ENCODE peak calls at places on chromosome 14, in eight cellular contexts. E is heart left ventricle, U is A673, F is MM.1S, I is neuronal stem cell, H is prostate gland, K is fibroblast of lung, T is transverse colon. V is an unnamed sample. For H3K4me1, the result is how much of the 10 kb centered on the place peaks cover.

GRCh38 chr14:36515896-36516718 is 3.9 kb downstream of the NKX2-1 start:
- DNase-seq in H (no peak), I (no peak), T (no peak), F (no peak), K (peak), E (no peak), U (no peak), V (no peak)

GRCh38 chr14:33307691-33308369 is 369.2 kb downstream of the NPAS3 start:
- DNase-seq in H (no peak), F (no peak), E (peak), T (no peak), K (peak), I (no peak), U (peak), V (peak)

GRCh38 chr14:101090976-101091375 is 187.5 kb upstream of the RTL1 start:
- DNase-seq in E (no peak), F (no peak), I (no peak), T (no peak), U (no peak), H (no peak), K (no peak), V (no peak)

GRCh38 chr14:86153480-86153879 is 623.5 kb downstream of the FLRT2 start:
- DNase-seq in K (no peak), H (no peak), F (no peak), T (no peak), U (peak), E (no peak), I (no peak), V (no peak)

GRCh38 chr14:60686865-60687264 is 37.3 kb downstream of the SIX4 start:
- DNase-seq in I (no peak), K (no peak), T (no peak), E (no peak), H (no peak), F (no peak), U (no peak), V (no peak)

GRCh38 chr14:101108579-101109346 is 205.2 kb upstream of the RTL1 start:
- DNase-seq in U (no peak), I (no peak), K (no peak), E (no peak), F (no peak), H (no peak), T (no peak), V (peak)

GRCh38 chr14:101491841-101492240 is 69.5 kb upstream of the DIO3 start:
- DNase-seq in E (peak), K (no peak), I (no peak), H (no peak), F (no peak), U (no peak), T (no peak), V (peak)

GRCh38 chr14:75826599-75826998 is 155.2 kb downstream of the TGFB3 start:
- DNase-seq in F (no peak), E (no peak), I (no peak), H (no peak), K (no peak), U (no peak), T (no peak), V (no peak)

DNA sequence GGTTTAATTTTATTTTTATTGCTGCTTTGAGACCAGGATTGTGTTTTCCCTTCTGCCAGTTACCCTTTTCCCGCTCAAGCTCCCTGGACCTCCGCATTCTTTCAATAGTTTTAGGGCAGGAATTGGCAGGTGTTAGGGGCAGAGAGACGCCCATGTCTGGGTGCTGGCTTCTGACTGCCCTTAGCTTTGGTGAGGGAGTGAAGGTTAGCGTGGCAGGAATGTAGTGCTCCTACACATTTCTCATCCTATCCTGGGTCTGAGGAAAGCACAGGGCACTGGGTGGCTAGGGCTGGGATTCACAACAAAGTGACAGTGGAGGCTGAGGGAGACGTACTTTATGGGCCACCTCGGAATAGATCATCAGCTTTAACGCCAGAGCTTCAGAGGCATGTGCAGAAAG is 428.0 kb downstream of the ZFP36L1 start:
- DNase-seq in K (peak), T (no peak), E (no peak), U (no peak), H (peak), I (no peak), F (no peak), V (no peak)
- H3K4me1 ChIP-seq in K (under half), T (under half), E (under half), U (under half), H (under half), I (under half), F (under half), V (under half)

DNA sequence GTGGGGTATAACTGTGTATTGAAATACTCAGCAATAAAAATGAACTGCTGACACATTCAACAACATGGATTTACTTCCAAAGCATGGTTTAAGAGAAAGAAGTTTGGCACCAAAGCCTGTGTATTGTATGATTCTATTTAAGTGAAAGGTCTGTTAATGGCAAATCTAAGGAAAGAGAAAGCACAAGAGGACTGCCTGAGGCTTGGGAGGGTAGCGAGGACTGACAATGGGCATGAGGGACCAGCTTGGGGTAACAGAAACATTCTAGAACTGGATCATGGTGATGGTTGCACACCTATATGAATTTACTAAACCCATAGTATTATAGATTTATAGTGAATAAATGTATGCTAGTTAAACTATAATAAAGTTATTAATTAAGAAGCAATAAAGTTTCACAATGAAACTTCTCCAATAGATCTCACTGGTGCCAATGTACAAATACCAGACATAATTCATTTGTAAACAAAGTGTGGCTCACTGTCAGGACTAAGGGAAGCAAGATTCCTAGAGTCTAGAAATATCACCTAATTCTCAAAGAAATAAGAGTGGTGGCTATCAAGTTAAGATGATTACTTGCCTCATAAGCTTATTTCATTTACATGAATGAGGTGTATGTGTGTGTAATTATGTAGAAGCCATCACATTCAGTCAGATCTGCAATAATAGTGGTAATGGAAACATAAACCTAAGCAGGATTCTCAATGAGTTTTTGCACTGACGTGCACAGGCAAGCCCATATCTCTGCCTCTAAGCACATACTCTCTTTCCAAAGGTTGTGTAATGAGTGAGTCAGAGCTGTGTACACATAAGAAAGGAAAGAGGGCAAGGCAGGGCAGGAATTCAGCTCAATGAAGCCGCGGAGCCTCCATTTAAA is 353.4 kb downstream of the KCNH5 start:
- DNase-seq in I (no peak), E (no peak), K (peak), H (peak), U (peak), T (no peak), F (no peak), V (no peak)
- H3K4me1 ChIP-seq in I (under half), E (under half), K (under half), H (under half), U (under half), T (under half), F (under half), V (under half)

GRCh38 chr14:95190346-95190840 is 33.1 kb upstream of the DICER1 start:
- DNase-seq in F (no peak), K (peak), H (no peak), T (no peak), E (no peak), I (no peak), U (no peak), V (no peak)

GRCh38 chr14:95190857-95191256 is 33.5 kb upstream of the DICER1 start:
- DNase-seq in K (no peak), T (no peak), I (no peak), F (no peak), H (no peak), E (no peak), U (no peak), V (no peak)

GRCh38 chr14:95189400-95190162 is 32.3 kb upstream of the DICER1 start:
- DNase-seq in F (no peak), U (no peak), H (no peak), K (peak), E (no peak), I (no peak), T (no peak), V (no peak)

GRCh38 chr14:95185452-95186392 is 28.4 kb upstream of the DICER1 start:
- DNase-seq in U (peak), T (peak), I (no peak), E (peak), F (no peak), K (peak), H (no peak), V (peak)

GRCh38 chr14:95188372-95188771 is 31.0 kb upstream of the DICER1 start:
- DNase-seq in U (no peak), K (no peak), T (no peak), F (no peak), I (no peak), H (no peak), E (no peak), V (no peak)
- H3K4me1 ChIP-seq in U (under half), K (under half), T (under half), F (under half), I (under half), H (under half), E (under half), V (under half)

DNA sequence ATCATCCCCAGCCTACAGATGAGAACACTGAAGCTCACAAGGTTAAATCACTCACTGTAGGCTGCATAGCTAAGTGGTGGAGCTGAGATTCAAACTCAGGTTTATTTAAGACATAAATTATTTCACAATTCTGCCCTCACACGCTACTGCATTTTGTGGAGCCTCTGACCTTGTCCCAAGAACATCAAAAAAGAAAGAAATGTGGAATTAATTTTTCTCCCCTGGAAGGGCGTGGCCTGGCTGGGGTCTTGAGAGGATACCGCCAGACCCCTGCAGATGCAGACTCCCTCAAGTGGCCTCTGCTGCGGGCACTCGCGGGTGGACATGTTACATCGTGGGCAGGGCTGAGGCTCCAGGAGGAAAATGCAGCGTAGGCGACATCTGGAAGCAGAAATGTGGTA is 40.6 kb downstream of the LTBP2 start:
- DNase-seq in H (no peak), U (no peak), I (no peak), E (no peak), F (no peak), T (no peak), K (peak), V (no peak)
- H3K4me1 ChIP-seq in H (under half), U (under half), I (under half), E (under half), F (under half), T (under half), K (half or more), V (under half)

GRCh38 chr14:99657645-99658155 is 12.8 kb downstream of the HHIPL1 start:
- DNase-seq in T (no peak), K (no peak), U (no peak), F (no peak), E (no peak), H (no peak), I (no peak), V (no peak)
- H3K4me1 ChIP-seq in T (under half), K (under half), U (under half), F (under half), E (under half), H (under half), I (under half), V (under half)

DNA sequence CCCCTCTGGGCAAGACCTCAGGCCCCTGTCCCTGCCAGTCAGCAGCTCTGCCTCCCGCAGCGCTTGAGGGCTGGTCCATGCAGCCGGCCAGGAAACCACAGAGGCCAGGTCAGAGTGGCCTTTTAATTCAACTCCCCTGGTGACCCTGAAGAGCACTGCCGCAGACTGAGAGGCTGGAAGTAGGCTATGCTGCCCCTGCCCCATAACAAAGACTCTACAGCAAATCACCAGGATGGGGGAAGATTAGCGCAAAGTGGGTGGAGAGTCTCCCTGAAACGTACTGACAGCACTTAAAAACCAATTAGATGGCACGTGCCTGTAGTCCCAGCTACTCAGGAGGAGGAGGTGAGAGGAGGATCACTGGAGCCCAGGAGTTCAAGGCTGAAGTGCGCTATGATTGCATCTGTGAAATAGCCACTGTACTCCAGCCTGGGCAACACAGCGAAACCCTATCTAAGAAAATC is 70.5 kb downstream of the ITPK1 start:
- DNase-seq in F (no peak), K (peak), I (peak), U (no peak), T (no peak), H (no peak), E (no peak), V (no peak)
- H3K4me1 ChIP-seq in F (under half), K (under half), I (half or more), U (under half), T (half or more), H (under half), E (under half), V (under half)

GRCh38 chr14:95525999-95526398 is 8.9 kb upstream of the GLRX5 start:
- DNase-seq in E (no peak), I (no peak), H (no peak), K (no peak), T (no peak), F (no peak), U (no peak), V (no peak)

GRCh38 chr14:95527392-95528002 is 7.4 kb upstream of the GLRX5 start:
- DNase-seq in H (no peak), U (peak), F (peak), E (no peak), I (no peak), K (peak), T (peak), V (peak)

GRCh38 chr14:95529242-95529641 is 5.6 kb upstream of the GLRX5 start:
- DNase-seq in T (no peak), F (no peak), E (no peak), H (no peak), I (no peak), K (no peak), U (no peak), V (no peak)

GRCh38 chr14:95524706-95525512 is 8.5 kb upstream of the SYNE3 start:
- DNase-seq in H (no peak), E (no peak), T (no peak), U (no peak), K (peak), I (no peak), F (no peak), V (no peak)

DNA sequence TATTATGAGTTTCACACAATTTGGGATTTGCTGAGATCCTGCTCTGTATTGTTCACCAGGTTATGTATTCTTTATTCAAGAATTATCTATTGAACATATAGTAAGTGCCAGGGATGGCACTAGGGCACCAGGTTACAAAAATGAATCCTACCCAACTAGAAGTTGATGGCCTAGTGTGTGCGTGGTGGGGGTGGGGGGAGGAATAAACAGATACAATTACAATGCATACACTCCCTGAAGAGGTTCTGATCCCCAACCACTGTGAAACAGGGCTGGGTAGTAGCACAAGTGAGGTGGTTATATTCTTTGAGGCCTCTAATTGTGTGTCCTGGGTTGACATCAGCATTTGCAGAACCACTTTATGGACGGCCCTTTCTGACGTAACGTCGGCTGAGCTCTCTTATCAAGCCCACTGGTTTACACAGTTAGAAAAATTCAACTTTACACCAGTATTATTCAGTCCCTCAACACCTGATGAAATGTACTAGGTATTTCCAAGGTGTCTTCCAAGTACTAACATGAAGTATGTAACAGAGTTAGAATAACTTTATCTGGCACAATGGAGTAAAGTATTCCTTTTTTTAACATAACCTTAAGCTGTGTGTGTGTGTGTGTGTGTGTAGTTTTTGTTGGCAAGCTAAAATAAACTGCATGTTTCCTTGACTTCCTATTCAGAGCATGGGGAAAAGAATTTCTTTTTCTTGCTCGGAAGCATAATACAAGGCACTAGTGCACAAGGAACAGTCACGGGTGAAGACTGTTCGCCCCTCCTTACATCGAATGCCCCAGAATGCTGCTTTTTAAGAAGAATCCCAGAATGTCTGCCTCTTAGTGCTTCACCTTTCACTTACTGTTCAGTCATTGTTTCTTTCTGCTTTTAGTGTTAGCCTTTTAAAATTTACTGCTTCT is 8.1 kb upstream of the GLRX5 start:
- DNase-seq in H (no peak), E (no peak), F (no peak), U (no peak), T (no peak), I (no peak), K (peak), V (no peak)
- H3K4me1 ChIP-seq in H (under half), E (under half), F (under half), U (half or more), T (under half), I (under half), K (under half), V (under half)

GRCh38 chr14:68145036-68145435 is 325.5 kb downstream of the RAD51B start:
- DNase-seq in T (peak), U (no peak), K (no peak), F (no peak), E (no peak), I (no peak), H (no peak), V (no peak)

GRCh38 chr14:68146812-68147211 is 327.2 kb downstream of the RAD51B start:
- DNase-seq in T (no peak), K (peak), I (no peak), F (no peak), U (peak), H (peak), E (no peak), V (no peak)

GRCh38 chr14:68147331-68147730 is 327.8 kb downstream of the RAD51B start:
- DNase-seq in U (no peak), K (no peak), H (no peak), I (no peak), T (no peak), F (no peak), E (no peak), V (no peak)

GRCh38 chr14:68144051-68144681 is 324.6 kb downstream of the RAD51B start:
- DNase-seq in U (no peak), F (no peak), T (peak), E (no peak), H (peak), I (no peak), K (peak), V (no peak)

GRCh38 chr14:68145539-68145938 is 326.0 kb downstream of the RAD51B start:
- DNase-seq in E (no peak), I (no peak), F (no peak), K (peak), T (no peak), U (no peak), H (no peak), V (no peak)
- H3K4me1 ChIP-seq in E (under half), I (under half), F (under half), K (under half), T (half or more), U (under half), H (under half), V (under half)

GRCh38 chr14:54207991-54208520 is 188.8 kb upstream of the CDKN3 start:
- DNase-seq in K (peak), H (no peak), F (no peak), U (no peak), E (no peak), I (no peak), T (no peak), V (no peak)
- H3K4me1 ChIP-seq in K (under half), H (under half), F (under half), U (under half), E (under half), I (under half), T (under half), V (under half)

DNA sequence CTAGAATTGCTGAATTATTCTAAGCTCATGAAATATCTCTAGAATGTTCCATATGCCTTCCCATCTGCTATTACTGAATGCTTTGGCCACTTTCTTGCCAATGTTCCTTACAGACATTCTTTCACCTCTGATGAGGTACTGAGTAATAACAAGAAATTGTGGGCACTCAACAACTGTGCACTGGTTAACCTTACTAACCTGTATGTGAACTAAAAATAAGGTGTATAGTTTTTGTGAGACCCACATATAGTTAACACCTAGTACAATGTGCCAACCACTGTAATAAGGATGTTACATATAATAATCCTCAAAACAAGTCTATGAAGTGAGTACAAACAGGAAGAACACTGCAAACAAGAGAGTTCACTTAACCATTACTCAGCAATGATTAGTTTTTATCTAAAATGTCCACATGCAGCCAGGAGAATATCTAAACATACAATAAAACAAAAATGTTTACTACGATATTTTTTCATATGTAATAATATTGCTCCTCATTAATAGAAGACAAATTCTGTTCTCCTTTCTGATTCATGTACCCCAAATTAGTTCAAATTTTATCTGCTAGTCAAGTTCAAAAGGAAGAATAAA is 4.4 kb downstream of the DDHD1 start:
- DNase-seq in K (no peak), I (no peak), E (no peak), F (no peak), T (no peak), H (no peak), U (no peak), V (no peak)
- H3K4me1 ChIP-seq in K (under half), I (under half), E (under half), F (under half), T (under half), H (under half), U (under half), V (under half)